ENCODE peak calls at places on chromosome 10, in six cellular contexts. One of them, this sample, is unnamed.

GRCh38 chr10:93997546-93997945 is 3.8 kb downstream of the PLCE1 start:
- DNase-seq in stimulated activated CD4-positive, alpha-beta T cell treated with anti-CD3 and anti-CD28 coated beads, Interleukin-15, amount 100 ng/mL, for 24 hours: no peak
- DNase-seq in lower leg skin: no peak
- DNase-seq in right atrium auricular region: no peak
- DNase-seq in AML-193: no peak
- DNase-seq in choroid plexus epithelial cell: no peak
- DNase-seq in this sample: no peak

GRCh38 chr10:96814264-96814663 is 17.8 kb upstream of the LCOR start:
- DNase-seq in stimulated activated CD4-positive, alpha-beta T cell treated with anti-CD3 and anti-CD28 coated beads, Interleukin-15, amount 100 ng/mL, for 24 hours: no peak
- DNase-seq in lower leg skin: no peak
- DNase-seq in right atrium auricular region: no peak
- DNase-seq in AML-193: no peak
- DNase-seq in choroid plexus epithelial cell: peak; percentile 82
- DNase-seq in this sample: no peak

GRCh38 chr10:89207181-89207800 is at the start of gene CH25H:
- DNase-seq in stimulated activated CD4-positive, alpha-beta T cell treated with anti-CD3 and anti-CD28 coated beads, Interleukin-15, amount 100 ng/mL, for 24 hours: peak; percentile 80
- DNase-seq in lower leg skin: peak; percentile 97
- DNase-seq in right atrium auricular region: peak; percentile 89
- DNase-seq in AML-193: no peak
- DNase-seq in choroid plexus epithelial cell: peak; percentile 82
- DNase-seq in this sample: no peak

GRCh38 chr10:23171232-23171876 is 20.8 kb upstream of the PTF1A start:
- DNase-seq in stimulated activated CD4-positive, alpha-beta T cell treated with anti-CD3 and anti-CD28 coated beads, Interleukin-15, amount 100 ng/mL, for 24 hours: no peak
- DNase-seq in lower leg skin: no peak
- DNase-seq in right atrium auricular region: no peak
- DNase-seq in AML-193: no peak
- DNase-seq in choroid plexus epithelial cell: peak; percentile 53
- DNase-seq in this sample: no peak

GRCh38 chr10:80489371-80490112 is 35.4 kb downstream of the TSPAN14 start:
- DNase-seq in stimulated activated CD4-positive, alpha-beta T cell treated with anti-CD3 and anti-CD28 coated beads, Interleukin-15, amount 100 ng/mL, for 24 hours: no peak
- DNase-seq in lower leg skin: peak; percentile 74
- DNase-seq in right atrium auricular region: no peak
- DNase-seq in AML-193: no peak
- DNase-seq in choroid plexus epithelial cell: no peak
- DNase-seq in this sample: no peak

GRCh38 chr10:7409045-7409731 is 1.6 kb downstream of the SFMBT2 start:
- DNase-seq in stimulated activated CD4-positive, alpha-beta T cell treated with anti-CD3 and anti-CD28 coated beads, Interleukin-15, amount 100 ng/mL, for 24 hours: peak; percentile 71
- DNase-seq in lower leg skin: peak; percentile 84
- DNase-seq in right atrium auricular region: no peak
- DNase-seq in AML-193: peak; percentile 11
- DNase-seq in choroid plexus epithelial cell: no peak
- DNase-seq in this sample: no peak

GRCh38 chr10:34498821-34499220 is 316.3 kb downstream of the PARD3 start:
- DNase-seq in stimulated activated CD4-positive, alpha-beta T cell treated with anti-CD3 and anti-CD28 coated beads, Interleukin-15, amount 100 ng/mL, for 24 hours: no peak
- DNase-seq in lower leg skin: no peak
- DNase-seq in right atrium auricular region: no peak
- DNase-seq in AML-193: no peak
- DNase-seq in choroid plexus epithelial cell: peak; percentile 50
- DNase-seq in this sample: no peak

GRCh38 chr10:34816067-34817002 is 1.2 kb upstream of the PARD3 start:
- DNase-seq in stimulated activated CD4-positive, alpha-beta T cell treated with anti-CD3 and anti-CD28 coated beads, Interleukin-15, amount 100 ng/mL, for 24 hours: peak; percentile 16
- DNase-seq in lower leg skin: peak; percentile 88
- DNase-seq in right atrium auricular region: no peak
- DNase-seq in AML-193: no peak
- DNase-seq in choroid plexus epithelial cell: peak; percentile 57
- DNase-seq in this sample: no peak

GRCh38 chr10:36172574-36172973 is 530.5 kb upstream of the FZD8 start:
- DNase-seq in stimulated activated CD4-positive, alpha-beta T cell treated with anti-CD3 and anti-CD28 coated beads, Interleukin-15, amount 100 ng/mL, for 24 hours: no peak
- DNase-seq in lower leg skin: no peak
- DNase-seq in right atrium auricular region: no peak
- DNase-seq in AML-193: no peak
- DNase-seq in choroid plexus epithelial cell: peak; percentile 79
- DNase-seq in this sample: no peak

GRCh38 chr10:127343831-127344230 is 147.4 kb upstream of the INSYN2A start:
- DNase-seq in stimulated activated CD4-positive, alpha-beta T cell treated with anti-CD3 and anti-CD28 coated beads, Interleukin-15, amount 100 ng/mL, for 24 hours: no peak
- DNase-seq in lower leg skin: no peak
- DNase-seq in right atrium auricular region: no peak
- DNase-seq in AML-193: no peak
- DNase-seq in choroid plexus epithelial cell: peak; percentile 7
- DNase-seq in this sample: no peak

GRCh38 chr10:90592903-90593302 is 264.9 kb downstream of the HTR7 start:
- DNase-seq in stimulated activated CD4-positive, alpha-beta T cell treated with anti-CD3 and anti-CD28 coated beads, Interleukin-15, amount 100 ng/mL, for 24 hours: peak; percentile 8
- DNase-seq in lower leg skin: peak; percentile 83
- DNase-seq in right atrium auricular region: no peak
- DNase-seq in AML-193: peak; percentile 3
- DNase-seq in choroid plexus epithelial cell: peak; percentile 84
- DNase-seq in this sample: no peak

GRCh38 chr10:122236690-122237306 is 34.3 kb upstream of the BTBD16 start:
- DNase-seq in stimulated activated CD4-positive, alpha-beta T cell treated with anti-CD3 and anti-CD28 coated beads, Interleukin-15, amount 100 ng/mL, for 24 hours: no peak
- DNase-seq in lower leg skin: no peak
- DNase-seq in right atrium auricular region: no peak
- DNase-seq in AML-193: no peak
- DNase-seq in choroid plexus epithelial cell: no peak
- DNase-seq in this sample: no peak

This sample was measured in KG1.